ENCODE peak calls at places on chromosomes 16 and 17, in nine cellular contexts. E is body of pancreas, G is spleen, S is heart right ventricle, M is lower lobe of right lung, N is psoas muscle, Q is heart left ventricle, Z is SK-N-SH, V is right lobe of liver. C is an unnamed sample. For H3K4me1 and H3K9me3, the result is how much of the 10 kb centered on the place peaks cover.

GRCh38 chr17:59093145-59093701 is 13.5 kb downstream of the TRIM37 start:
- DNase-seq in E (no peak), G (no peak), S (no peak), M (no peak), N (no peak), Q (no peak), Z (no peak), V (no peak), C (no peak)

GRCh38 chr17:18888766-18889290 is 30.9 kb downstream of the PRPSAP2 start:
- DNase-seq in E (no peak), G (no peak), S (no peak), M (no peak), N (no peak), Q (no peak), Z (no peak), V (no peak), C (no peak)

GRCh38 chr16:83138976-83139690 is 512.4 kb downstream of the CDH13 start:
- DNase-seq in E (no peak), G (no peak), S (no peak), M (no peak), N (no peak), Q (no peak), Z (no peak), V (no peak), C (no peak)

GRCh38 chr16:53546988-53547391 is 44.0 kb upstream of the AKTIP start:
- DNase-seq in E (no peak), G (no peak), S (no peak), M (no peak), N (no peak), Q (no peak), Z (no peak), V (no peak), C (peak)

GRCh38 chr17:691423-691822 is 23.2 kb downstream of the VPS53 start:
- DNase-seq in E (no peak), G (no peak), S (no peak), M (no peak), N (no peak), Q (no peak), Z (no peak), V (no peak), C (no peak)

GRCh38 chr17:7686221-7687071 is 844 bp downstream of the TP53 start:
- DNase-seq in E (peak), G (peak), S (peak), M (peak), N (peak), Q (peak), Z (peak), V (peak), C (peak)

GRCh38 chr16:5928476-5929055 is 831.0 kb upstream of the EEF2KMT start:
- DNase-seq in E (no peak), G (no peak), S (no peak), M (no peak), N (no peak), Q (no peak), Z (peak), V (no peak), C (no peak)

GRCh38 chr17:82108038-82108998 is 10.3 kb upstream of the FASN start:
- DNase-seq in E (no peak), G (no peak), S (no peak), M (no peak), N (peak), Q (no peak), Z (no peak), V (peak), C (no peak)

GRCh38 chr17:14471052-14471451 is 170.2 kb downstream of the HS3ST3B1 start:
- DNase-seq in E (no peak), G (no peak), S (no peak), M (no peak), N (no peak), Q (no peak), Z (no peak), V (no peak), C (peak)

GRCh38 chr17:34633351-34633750 is 54.0 kb downstream of the TMEM132E start:
- DNase-seq in E (peak), G (no peak), S (no peak), M (peak), N (no peak), Q (no peak), Z (no peak), V (no peak), C (no peak)

GRCh38 chr16:85523602-85524364 is 89.3 kb upstream of the GSE1 start:
- DNase-seq in E (peak), G (no peak), S (peak), M (peak), N (no peak), Q (peak), Z (peak), V (peak), C (peak)

GRCh38 chr16:69107311-69107962 is 2.0 kb downstream of the HAS3 start:
- DNase-seq in E (peak), G (peak), S (peak), M (peak), N (peak), Q (peak), Z (peak), V (no peak), C (no peak)

GRCh38 chr17:31488264-31488981 is 96.9 kb downstream of the RAB11FIP4 start:
- DNase-seq in E (peak), G (peak), S (no peak), M (peak), N (peak), Q (no peak), Z (peak), V (peak), C (no peak)

GRCh38 chr16:23270654-23271053 is 31.4 kb upstream of the SCNN1B start:
- DNase-seq in E (no peak), G (no peak), S (no peak), M (no peak), N (no peak), Q (no peak), Z (no peak), V (no peak), C (no peak)

GRCh38 chr16:63998-64913 is 8.2 kb downstream of the RHBDF1 start:
- DNase-seq in E (no peak), G (peak), S (no peak), M (no peak), N (peak), Q (no peak), Z (no peak), V (peak), C (no peak)

GRCh38 chr17:75773808-75774470 is 8.9 kb upstream of the GALK1 start:
- DNase-seq in E (no peak), G (peak), S (no peak), M (no peak), N (peak), Q (no peak), Z (peak), V (no peak), C (peak)

GRCh38 chr17:948284-948852 is 31.2 kb downstream of the NXN start:
- DNase-seq in E (no peak), G (no peak), S (no peak), M (no peak), N (peak), Q (no peak), Z (no peak), V (no peak), C (peak)

GRCh38 chr16:75096730-75097129 is 19.9 kb downstream of the LDHD start:
- DNase-seq in E (peak), G (no peak), S (no peak), M (peak), N (no peak), Q (no peak), Z (peak), V (no peak), C (peak)

GRCh38 chr16:53168744-53169143 is 114.0 kb downstream of the CHD9 start:
- DNase-seq in E (no peak), G (no peak), S (no peak), M (no peak), N (no peak), Q (no peak), Z (no peak), V (no peak), C (no peak)

GRCh38 chr17:66764559-66764958 is 70.4 kb upstream of the CACNG5 start:
- DNase-seq in E (peak), G (no peak), S (no peak), M (no peak), N (no peak), Q (no peak), Z (no peak), V (no peak), C (no peak)

GRCh38 chr16:27465483-27465879 is 63.5 kb downstream of the IL21R start:
- DNase-seq in E (no peak), G (peak), S (no peak), M (peak), N (no peak), Q (no peak), Z (no peak), V (no peak), C (peak)

GRCh38 chr17:58920773-58921172 is 165.1 kb downstream of the PPM1E start:
- DNase-seq in E (no peak), G (no peak), S (no peak), M (no peak), N (no peak), Q (no peak), Z (no peak), V (no peak), C (no peak)

GRCh38 chr16:12186774-12187335 is 210.3 kb downstream of the SNX29 start:
- DNase-seq in E (no peak), G (no peak), S (no peak), M (no peak), N (no peak), Q (no peak), Z (no peak), V (peak), C (no peak)

GRCh38 chr16:67024384-67024896 is 4.5 kb upstream of the CBFB start:
- DNase-seq in E (no peak), G (peak), S (no peak), M (no peak), N (no peak), Q (peak), Z (no peak), V (peak), C (no peak)

GRCh38 chr17:42071810-42072209 is 21.4 kb upstream of the C17orf113 start:
- DNase-seq in E (no peak), G (no peak), S (no peak), M (no peak), N (no peak), Q (no peak), Z (no peak), V (no peak), C (no peak)

GRCh38 chr17:33201255-33201654 is 91.8 kb downstream of the ASIC2 start:
- DNase-seq in E (no peak), G (no peak), S (no peak), M (no peak), N (no peak), Q (no peak), Z (no peak), V (no peak), C (no peak)

GRCh38 chr17:9322298-9322697 is 253.3 kb downstream of the STX8 start:
- DNase-seq in E (no peak), G (no peak), S (no peak), M (no peak), N (no peak), Q (no peak), Z (no peak), V (no peak), C (no peak)

GRCh38 chr17:9321862-9322261 is 253.8 kb downstream of the STX8 start:
- DNase-seq in E (no peak), G (no peak), S (no peak), M (no peak), N (no peak), Q (no peak), Z (no peak), V (peak), C (no peak)

GRCh38 chr17:9330140-9330902 is 245.3 kb downstream of the STX8 start:
- DNase-seq in E (no peak), G (no peak), S (no peak), M (no peak), N (no peak), Q (no peak), Z (no peak), V (no peak), C (no peak)

GRCh38 chr17:9329251-9329921 is 246.2 kb downstream of the STX8 start:
- DNase-seq in E (no peak), G (no peak), S (peak), M (no peak), N (no peak), Q (no peak), Z (no peak), V (no peak), C (no peak)

GRCh38 chr17:9324864-9325263 is 250.8 kb downstream of the STX8 start:
- DNase-seq in E (peak), G (no peak), S (no peak), M (no peak), N (no peak), Q (no peak), Z (no peak), V (peak), C (no peak)
- TF ChIP-seq CTCF in E (no peak), G (no peak), S (no peak), M (no peak), N (no peak), Q (no peak), Z (no peak), V (peak), C (no peak)

DNA sequence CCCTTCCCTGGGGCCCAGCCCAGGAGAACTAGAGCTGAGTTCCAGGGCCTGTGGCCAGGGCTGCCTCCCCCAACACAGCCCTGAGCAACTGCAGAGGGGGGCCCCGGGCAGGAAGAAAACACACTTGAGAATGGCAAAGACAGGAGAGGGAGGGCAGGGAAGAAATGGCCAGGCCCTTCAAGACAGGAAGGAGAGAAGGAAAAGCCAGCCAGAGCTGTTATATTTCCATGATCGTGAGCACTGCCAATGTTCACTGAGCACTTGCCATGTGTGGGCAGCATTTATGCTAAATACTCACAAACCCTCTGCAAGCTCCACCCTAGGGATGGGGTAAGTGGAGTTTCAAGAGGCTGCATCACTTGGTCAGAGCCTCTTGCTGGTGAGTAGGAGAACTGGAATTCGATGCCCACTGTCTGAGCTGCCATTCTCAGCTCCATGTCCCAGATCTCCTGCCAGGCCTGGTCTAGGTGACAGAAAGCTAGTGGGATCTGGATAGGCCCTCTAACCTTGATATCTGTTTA is 224.3 kb downstream of the ZNF423 start:
- DNase-seq in E (no peak), G (no peak), S (no peak), M (no peak), N (no peak), Q (no peak), Z (no peak), V (no peak), C (no peak)
- H3K4me1 ChIP-seq in E (under half), G (under half), S (under half), M (under half), N (under half), Q (under half), Z (under half), V (under half), C (under half)

DNA sequence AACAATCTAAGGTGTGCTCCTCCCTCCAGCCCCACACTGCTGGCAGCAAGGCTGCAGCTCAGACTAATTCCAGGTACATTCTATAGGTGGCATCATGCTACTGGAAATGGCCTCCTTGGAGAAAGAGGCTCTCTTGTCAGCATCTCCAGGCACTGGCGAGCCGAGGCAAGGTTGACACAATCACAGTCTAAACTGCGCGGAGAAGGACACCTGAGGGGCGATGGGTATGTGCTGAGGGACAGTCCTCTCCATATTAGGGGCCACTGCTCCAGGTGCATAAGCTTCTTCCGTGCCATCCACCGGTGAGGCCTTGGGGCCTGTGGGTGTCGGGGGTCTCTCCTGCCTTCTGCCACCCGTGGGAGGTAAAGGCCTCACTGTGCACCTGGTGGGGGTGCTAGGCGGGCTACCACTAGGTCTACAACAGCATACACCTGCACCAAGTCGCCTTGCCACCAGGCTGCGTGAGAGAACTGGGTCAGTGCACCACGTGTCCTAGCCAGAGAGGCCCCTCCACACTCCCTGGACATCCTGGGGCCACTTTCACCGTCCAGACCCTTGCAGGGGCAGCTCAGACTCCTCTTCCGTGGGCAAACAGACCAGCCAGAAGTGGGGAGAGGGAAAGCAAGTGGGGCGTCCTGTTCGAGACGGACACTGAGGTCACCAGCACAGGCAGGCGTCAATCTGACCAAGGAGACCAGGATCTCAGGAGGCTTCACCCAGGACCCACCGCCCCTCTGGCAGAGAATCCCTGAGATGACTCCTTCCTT is 12.1 kb upstream of the CBX8 start:
- DNase-seq in E (peak), G (no peak), S (no peak), M (no peak), N (no peak), Q (no peak), Z (no peak), V (no peak), C (peak)
- H3K9me3 ChIP-seq in E (under half), G (under half), S (under half), M (under half), N (under half), Q (under half), Z (under half), V (under half), C (under half)

DNA sequence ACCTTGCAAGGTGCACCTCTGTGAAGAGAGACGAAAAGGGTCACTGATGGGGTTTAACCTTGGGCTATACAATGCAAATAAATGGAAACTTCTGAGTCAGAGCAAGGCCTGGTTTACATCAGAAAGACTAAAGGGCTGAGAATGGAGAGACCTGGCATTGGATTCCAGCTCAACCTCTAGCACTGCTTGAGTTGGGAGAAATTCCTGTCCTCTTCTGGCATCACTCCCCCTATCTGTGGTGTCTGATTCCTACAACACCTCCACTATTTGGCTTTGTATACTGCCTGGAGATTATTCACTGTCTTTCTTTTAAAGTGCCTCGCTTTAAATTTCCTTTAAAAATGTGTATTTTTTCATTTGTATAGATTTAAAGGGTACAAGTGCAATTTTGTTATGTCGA is 68.8 kb downstream of the GPR139 start:
- DNase-seq in E (no peak), G (no peak), S (no peak), M (no peak), N (no peak), Q (no peak), Z (no peak), V (no peak), C (no peak)
- TF ChIP-seq CTCF in E (no peak), G (no peak), S (no peak), M (no peak), N (no peak), Q (no peak), Z (peak), V (no peak), C (no peak)

GRCh38 chr17:80790021-80790765 is 201.4 kb upstream of the CHMP6 start:
- DNase-seq in E (no peak), G (peak), S (no peak), M (no peak), N (no peak), Q (no peak), Z (no peak), V (no peak), C (peak)
- H3K4me1 ChIP-seq in E (under half), G (under half), S (under half), M (under half), N (half or more), Q (under half), Z (half or more), V (under half), C (under half)

C was measured in Caco-2.